ENCODE peak calls at places on chromosomes 11 and 22, in ten cellular contexts. One of them, this sample, is unnamed.

GRCh38 chr11:96391698-96392307 is 2.0 kb downstream of the JRKL start:
- DNase-seq in neural progenitor cell: no peak
- DNase-seq in IMR-90: no peak
- DNase-seq in heart left ventricle: no peak
- DNase-seq in cardiac muscle cell: no peak
- DNase-seq in natural killer cell: no peak
- DNase-seq in tibial nerve: no peak
- DNase-seq in omental fat pad: no peak
- DNase-seq in activated B cell treated with CpG ODN at 0.5 μM for 24 hours: no peak
- DNase-seq in testis: no peak
- DNase-seq in this sample: no peak

GRCh38 chr22:17847360-17848078 is 73.2 kb upstream of the BID start:
- DNase-seq in IMR-90: no peak
- DNase-seq in natural killer cell: no peak
- DNase-seq in cardiac muscle cell: no peak
- DNase-seq in heart left ventricle: no peak
- DNase-seq in testis: no peak
- DNase-seq in omental fat pad: no peak
- DNase-seq in tibial nerve: no peak
- DNase-seq in neural progenitor cell: no peak
- DNase-seq in activated B cell treated with CpG ODN at 0.5 μM for 24 hours: no peak
- DNase-seq in this sample: no peak

GRCh38 chr11:80186687-80187086 is 745.9 kb upstream of the TENM4 start:
- DNase-seq in cardiac muscle cell: no peak
- DNase-seq in natural killer cell: no peak
- DNase-seq in heart left ventricle: no peak
- DNase-seq in testis: no peak
- DNase-seq in IMR-90: no peak
- DNase-seq in neural progenitor cell: no peak
- DNase-seq in activated B cell treated with CpG ODN at 0.5 μM for 24 hours: no peak
- DNase-seq in tibial nerve: no peak
- DNase-seq in omental fat pad: no peak
- DNase-seq in this sample: no peak

GRCh38 chr11:70107756-70108155 is 29.6 kb downstream of the ANO1 start:
- DNase-seq in tibial nerve: no peak
- DNase-seq in heart left ventricle: no peak
- DNase-seq in cardiac muscle cell: no peak
- DNase-seq in neural progenitor cell: no peak
- DNase-seq in activated B cell treated with CpG ODN at 0.5 μM for 24 hours: no peak
- DNase-seq in omental fat pad: no peak
- DNase-seq in natural killer cell: no peak
- DNase-seq in IMR-90: no peak
- DNase-seq in testis: no peak
- DNase-seq in this sample: no peak

GRCh38 chr11:75966546-75967287 is 151.7 kb downstream of the UVRAG start:
- DNase-seq in neural progenitor cell: no peak
- DNase-seq in natural killer cell: no peak
- DNase-seq in activated B cell treated with CpG ODN at 0.5 μM for 24 hours: no peak
- DNase-seq in testis: no peak
- DNase-seq in heart left ventricle: no peak
- DNase-seq in tibial nerve: no peak
- DNase-seq in cardiac muscle cell: no peak
- DNase-seq in IMR-90: peak; percentile 84
- DNase-seq in omental fat pad: no peak
- DNase-seq in this sample: no peak

GRCh38 chr11:73787051-73787642 is 527 bp upstream of the MRPL48 start:
- DNase-seq in cardiac muscle cell: no peak
- DNase-seq in omental fat pad: no peak
- DNase-seq in activated B cell treated with CpG ODN at 0.5 μM for 24 hours: no peak
- DNase-seq in heart left ventricle: no peak
- DNase-seq in testis: no peak
- DNase-seq in neural progenitor cell: no peak
- DNase-seq in tibial nerve: no peak
- DNase-seq in IMR-90: no peak
- DNase-seq in natural killer cell: no peak
- DNase-seq in this sample: no peak

GRCh38 chr11:107928767-107929507 is 689 bp downstream of the RAB39A start:
- DNase-seq in IMR-90: no peak
- DNase-seq in natural killer cell: no peak
- DNase-seq in testis: no peak
- DNase-seq in heart left ventricle: peak; percentile 27
- DNase-seq in neural progenitor cell: peak; percentile 71
- DNase-seq in cardiac muscle cell: peak; percentile 42
- DNase-seq in activated B cell treated with CpG ODN at 0.5 μM for 24 hours: peak; percentile 22
- DNase-seq in tibial nerve: no peak
- DNase-seq in omental fat pad: no peak
- DNase-seq in this sample: peak; percentile 12

GRCh38 chr22:24105661-24106060 is 75.6 kb upstream of the SUSD2 start:
- DNase-seq in heart left ventricle: no peak
- DNase-seq in omental fat pad: no peak
- DNase-seq in testis: no peak
- DNase-seq in cardiac muscle cell: no peak
- DNase-seq in IMR-90: no peak
- DNase-seq in neural progenitor cell: no peak
- DNase-seq in natural killer cell: no peak
- DNase-seq in activated B cell treated with CpG ODN at 0.5 μM for 24 hours: no peak
- DNase-seq in tibial nerve: no peak
- DNase-seq in this sample: no peak

GRCh38 chr22:36439481-36440271 is 41.8 kb downstream of the TXN2 start:
- DNase-seq in IMR-90: peak; percentile 97
- DNase-seq in omental fat pad: no peak
- DNase-seq in activated B cell treated with CpG ODN at 0.5 μM for 24 hours: no peak
- DNase-seq in natural killer cell: no peak
- DNase-seq in tibial nerve: no peak
- DNase-seq in testis: peak; percentile 37
- DNase-seq in neural progenitor cell: no peak
- DNase-seq in heart left ventricle: peak; percentile 88
- DNase-seq in cardiac muscle cell: no peak
- DNase-seq in this sample: no peak

GRCh38 chr11:61833926-61834277 is 5.8 kb downstream of the FADS2 start:
- DNase-seq in natural killer cell: no peak
- DNase-seq in cardiac muscle cell: no peak
- DNase-seq in omental fat pad: no peak
- DNase-seq in tibial nerve: no peak
- DNase-seq in neural progenitor cell: no peak
- DNase-seq in testis: no peak
- DNase-seq in heart left ventricle: no peak
- DNase-seq in activated B cell treated with CpG ODN at 0.5 μM for 24 hours: no peak
- DNase-seq in IMR-90: no peak
- DNase-seq in this sample: no peak
- TF ChIP-seq CTCF in natural killer cell: no peak
- TF ChIP-seq CTCF in cardiac muscle cell: no peak
- TF ChIP-seq CTCF in omental fat pad: no peak
- TF ChIP-seq CTCF in tibial nerve: no peak
- TF ChIP-seq CTCF in neural progenitor cell: no peak
- TF ChIP-seq CTCF in testis: no peak
- TF ChIP-seq CTCF in heart left ventricle: no peak
- TF ChIP-seq CTCF in activated B cell treated with CpG ODN at 0.5 μM for 24 hours: no peak
- TF ChIP-seq CTCF in IMR-90: no peak
- TF ChIP-seq CTCF in this sample: no peak

GRCh38 chr22:19800761-19801244 is 40.2 kb downstream of the TBX1 start:
- DNase-seq in neural progenitor cell: peak; percentile 58
- DNase-seq in tibial nerve: no peak
- DNase-seq in natural killer cell: no peak
- DNase-seq in heart left ventricle: no peak
- DNase-seq in omental fat pad: no peak
- DNase-seq in activated B cell treated with CpG ODN at 0.5 μM for 24 hours: no peak
- DNase-seq in testis: peak; percentile 27
- DNase-seq in cardiac muscle cell: peak; percentile 57
- DNase-seq in IMR-90: peak; percentile 25
- DNase-seq in this sample: no peak
- TF ChIP-seq CTCF in neural progenitor cell: peak; percentile 50
- TF ChIP-seq CTCF in tibial nerve: no peak
- TF ChIP-seq CTCF in natural killer cell: no peak
- TF ChIP-seq CTCF in heart left ventricle: peak; percentile 20
- TF ChIP-seq CTCF in omental fat pad: no peak
- TF ChIP-seq CTCF in activated B cell treated with CpG ODN at 0.5 μM for 24 hours: no peak
- TF ChIP-seq CTCF in testis: no peak
- TF ChIP-seq CTCF in cardiac muscle cell: peak; percentile 43
- TF ChIP-seq CTCF in IMR-90: peak; percentile 43
- TF ChIP-seq CTCF in this sample: peak; percentile 51

DNA sequence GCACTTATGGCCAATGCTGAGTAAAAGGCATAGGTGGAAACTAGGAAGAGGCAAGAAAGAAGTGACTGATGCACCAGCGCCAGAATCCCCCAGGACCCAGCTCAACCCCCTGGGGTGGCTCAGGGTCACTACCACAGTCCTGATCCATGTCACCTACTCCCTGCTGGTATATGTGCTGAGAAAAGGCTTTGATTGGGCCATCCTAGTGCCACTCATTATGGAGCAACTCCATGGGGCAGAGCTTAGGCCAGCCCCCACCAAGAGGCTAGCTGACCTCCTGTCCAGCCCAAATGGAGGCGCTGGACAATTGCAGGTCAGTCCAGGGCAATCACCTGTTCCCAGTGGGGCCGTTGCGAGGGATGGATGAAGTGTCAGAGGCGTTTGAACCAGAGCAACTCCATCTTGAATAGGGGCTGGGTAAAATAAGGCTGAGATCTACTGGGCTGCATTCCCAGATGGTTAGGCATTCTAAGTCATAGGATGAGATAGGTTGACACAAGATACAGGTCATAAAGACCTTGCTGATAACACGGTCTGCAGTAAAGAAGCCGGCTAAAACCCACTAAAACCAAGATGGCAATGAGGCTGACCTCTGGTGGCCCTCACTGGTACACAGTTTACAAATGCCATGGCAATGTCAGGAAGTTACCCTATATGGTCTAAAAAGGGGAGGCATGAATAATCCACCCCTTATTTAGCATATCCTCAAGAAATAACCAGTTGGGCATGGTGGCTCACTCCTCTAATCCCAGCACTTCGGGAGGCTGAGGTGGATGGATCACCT is 20.6 kb upstream of the DAGLA start:
- DNase-seq in heart left ventricle: no peak
- DNase-seq in neural progenitor cell: no peak
- DNase-seq in omental fat pad: no peak
- DNase-seq in activated B cell treated with CpG ODN at 0.5 μM for 24 hours: no peak
- DNase-seq in natural killer cell: no peak
- DNase-seq in testis: no peak
- DNase-seq in cardiac muscle cell: no peak
- DNase-seq in tibial nerve: no peak
- DNase-seq in IMR-90: no peak
- DNase-seq in this sample: no peak
- TF ChIP-seq CTCF in heart left ventricle: no peak
- TF ChIP-seq CTCF in neural progenitor cell: peak; percentile 32
- TF ChIP-seq CTCF in omental fat pad: no peak
- TF ChIP-seq CTCF in activated B cell treated with CpG ODN at 0.5 μM for 24 hours: no peak
- TF ChIP-seq CTCF in natural killer cell: no peak
- TF ChIP-seq CTCF in testis: no peak
- TF ChIP-seq CTCF in cardiac muscle cell: no peak
- TF ChIP-seq CTCF in tibial nerve: no peak
- TF ChIP-seq CTCF in IMR-90: no peak
- TF ChIP-seq CTCF in this sample: no peak

GRCh38 chr22:38755155-38755910 is 465 bp downstream of the SUN2 start:
- DNase-seq in omental fat pad: peak; percentile 81
- DNase-seq in IMR-90: peak; percentile 48
- DNase-seq in neural progenitor cell: peak; percentile 91
- DNase-seq in activated B cell treated with CpG ODN at 0.5 μM for 24 hours: peak; percentile 67
- DNase-seq in cardiac muscle cell: peak; percentile 66
- DNase-seq in testis: peak; percentile 90
- DNase-seq in heart left ventricle: peak; percentile 97
- DNase-seq in tibial nerve: peak; percentile 95
- DNase-seq in natural killer cell: peak; percentile 74
- DNase-seq in this sample: peak; percentile 51
- TF ChIP-seq CTCF in omental fat pad: no peak
- TF ChIP-seq CTCF in IMR-90: peak; percentile 3
- TF ChIP-seq CTCF in neural progenitor cell: no peak
- TF ChIP-seq CTCF in activated B cell treated with CpG ODN at 0.5 μM for 24 hours: no peak
- TF ChIP-seq CTCF in cardiac muscle cell: no peak
- TF ChIP-seq CTCF in testis: no peak
- TF ChIP-seq CTCF in heart left ventricle: no peak
- TF ChIP-seq CTCF in tibial nerve: no peak
- TF ChIP-seq CTCF in natural killer cell: no peak
- TF ChIP-seq CTCF in this sample: no peak

GRCh38 chr11:60344146-60344545 is 17.1 kb downstream of the MS4A6E start:
- DNase-seq in activated B cell treated with CpG ODN at 0.5 μM for 24 hours: no peak
- DNase-seq in cardiac muscle cell: no peak
- DNase-seq in testis: no peak
- DNase-seq in omental fat pad: no peak
- DNase-seq in natural killer cell: no peak
- DNase-seq in IMR-90: no peak
- DNase-seq in heart left ventricle: no peak
- DNase-seq in neural progenitor cell: no peak
- DNase-seq in tibial nerve: no peak
- DNase-seq in this sample: no peak

GRCh38 chr11:60345489-60345888 is 18.4 kb downstream of the MS4A6E start:
- DNase-seq in IMR-90: no peak
- DNase-seq in neural progenitor cell: peak; percentile 39
- DNase-seq in activated B cell treated with CpG ODN at 0.5 μM for 24 hours: no peak
- DNase-seq in heart left ventricle: no peak
- DNase-seq in natural killer cell: no peak
- DNase-seq in tibial nerve: peak; percentile 15
- DNase-seq in testis: peak; percentile 47
- DNase-seq in cardiac muscle cell: peak; percentile 57
- DNase-seq in omental fat pad: no peak
- DNase-seq in this sample: no peak

GRCh38 chr11:60348116-60348515 is 21.1 kb downstream of the MS4A6E start:
- DNase-seq in natural killer cell: no peak
- DNase-seq in tibial nerve: no peak
- DNase-seq in IMR-90: no peak
- DNase-seq in testis: no peak
- DNase-seq in omental fat pad: no peak
- DNase-seq in neural progenitor cell: no peak
- DNase-seq in cardiac muscle cell: no peak
- DNase-seq in heart left ventricle: no peak
- DNase-seq in activated B cell treated with CpG ODN at 0.5 μM for 24 hours: no peak
- DNase-seq in this sample: no peak

GRCh38 chr11:60347084-60347797 is 20.2 kb downstream of the MS4A6E start:
- DNase-seq in heart left ventricle: no peak
- DNase-seq in activated B cell treated with CpG ODN at 0.5 μM for 24 hours: no peak
- DNase-seq in natural killer cell: no peak
- DNase-seq in omental fat pad: no peak
- DNase-seq in IMR-90: no peak
- DNase-seq in neural progenitor cell: no peak
- DNase-seq in tibial nerve: no peak
- DNase-seq in testis: no peak
- DNase-seq in cardiac muscle cell: no peak
- DNase-seq in this sample: no peak

GRCh38 chr11:60343094-60343704 is 16.1 kb downstream of the MS4A6E start:
- DNase-seq in cardiac muscle cell: peak; percentile 13
- DNase-seq in natural killer cell: no peak
- DNase-seq in tibial nerve: no peak
- DNase-seq in neural progenitor cell: peak; percentile 11
- DNase-seq in heart left ventricle: no peak
- DNase-seq in activated B cell treated with CpG ODN at 0.5 μM for 24 hours: no peak
- DNase-seq in IMR-90: no peak
- DNase-seq in testis: peak; percentile 39
- DNase-seq in omental fat pad: no peak
- DNase-seq in this sample: no peak
- TF ChIP-seq CTCF in cardiac muscle cell: peak; percentile 45
- TF ChIP-seq CTCF in natural killer cell: peak; percentile 73
- TF ChIP-seq CTCF in tibial nerve: no peak
- TF ChIP-seq CTCF in neural progenitor cell: peak; percentile 71
- TF ChIP-seq CTCF in heart left ventricle: peak; percentile 46
- TF ChIP-seq CTCF in activated B cell treated with CpG ODN at 0.5 μM for 24 hours: no peak
- TF ChIP-seq CTCF in IMR-90: peak; percentile 39
- TF ChIP-seq CTCF in testis: peak; percentile 34
- TF ChIP-seq CTCF in omental fat pad: no peak
- TF ChIP-seq CTCF in this sample: peak; percentile 67

This sample was measured in progenitor cell of endocrine pancreas.